ENCODE peak calls at places on chromosomes 7 and 10, in eight cellular contexts. A, N, D, E, M, B, W and C are unnamed samples.

GRCh38 chr10:114905450-114905849 is 32.5 kb upstream of the TRUB1 start:
- DNase-seq in A (peak), N (peak), D (no peak), E (no peak), M (peak), B (peak), W (peak), C (no peak)

GRCh38 chr10:10860455-10860976 is 157.2 kb upstream of the CELF2 start:
- DNase-seq in A (no peak), N (no peak), D (no peak), E (no peak), M (no peak), B (no peak), W (no peak), C (no peak)

GRCh38 chr7:119482209-119482608 is 790.8 kb upstream of the KCND2 start:
- DNase-seq in A (no peak), N (peak), D (no peak), E (peak), M (peak), B (peak), W (peak), C (no peak)

GRCh38 chr7:159028456-159029401 is 115.9 kb downstream of the VIPR2 start:
- DNase-seq in A (no peak), N (no peak), D (no peak), E (no peak), M (no peak), B (no peak), W (no peak), C (no peak)

GRCh38 chr7:73768661-73769480 is 1.2 kb downstream of the CLDN3 start:
- DNase-seq in A (peak), N (no peak), D (no peak), E (no peak), M (no peak), B (no peak), W (no peak), C (no peak)

GRCh38 chr7:129270077-129270476 is 45.2 kb downstream of the AHCYL2 start:
- DNase-seq in A (no peak), N (no peak), D (no peak), E (no peak), M (no peak), B (no peak), W (no peak), C (no peak)

GRCh38 chr7:137423321-137423720 is 79.8 kb upstream of the PTN start:
- DNase-seq in A (peak), N (no peak), D (no peak), E (no peak), M (no peak), B (peak), W (peak), C (peak)

GRCh38 chr10:5557799-5558771 is 33.3 kb downstream of the CALML3 start:
- DNase-seq in A (peak), N (no peak), D (no peak), E (no peak), M (no peak), B (no peak), W (no peak), C (no peak)

GRCh38 chr10:1525354-1526162 is 211.8 kb downstream of the ADARB2 start:
- DNase-seq in A (no peak), N (no peak), D (no peak), E (no peak), M (no peak), B (no peak), W (no peak), C (no peak)

GRCh38 chr7:144519900-144520299 is 116.4 kb upstream of the NOBOX start:
- DNase-seq in A (no peak), N (no peak), D (no peak), E (no peak), M (no peak), B (no peak), W (no peak), C (no peak)

GRCh38 chr7:69823151-69823744 is 225.0 kb downstream of the AUTS2 start:
- DNase-seq in A (no peak), N (no peak), D (no peak), E (no peak), M (no peak), B (no peak), W (no peak), C (no peak)

GRCh38 chr10:78910886-78911285 is 157.9 kb upstream of the ZMIZ1 start:
- DNase-seq in A (no peak), N (no peak), D (no peak), E (no peak), M (no peak), B (no peak), W (no peak), C (no peak)

GRCh38 chr10:9097206-9097990 is 1042.9 kb downstream of the GATA3 start:
- DNase-seq in A (no peak), N (no peak), D (no peak), E (no peak), M (peak), B (peak), W (no peak), C (no peak)

GRCh38 chr10:125116652-125117310 is 43.6 kb downstream of the CTBP2 start:
- DNase-seq in A (no peak), N (no peak), D (no peak), E (peak), M (no peak), B (no peak), W (no peak), C (no peak)

GRCh38 chr10:125661418-125661941 is 21.5 kb downstream of the TEX36 start:
- DNase-seq in A (no peak), N (no peak), D (no peak), E (no peak), M (no peak), B (no peak), W (no peak), C (no peak)

GRCh38 chr10:43354879-43355380 is 16.5 kb upstream of the FXYD4 start:
- DNase-seq in A (no peak), N (no peak), D (no peak), E (no peak), M (no peak), B (no peak), W (no peak), C (no peak)

GRCh38 chr7:154287370-154287769 is 235.2 kb downstream of the DPP6 start:
- DNase-seq in A (no peak), N (no peak), D (no peak), E (no peak), M (no peak), B (no peak), W (no peak), C (no peak)

GRCh38 chr7:100162874-100163533 is 4.5 kb upstream of the TRAPPC14 start:
- DNase-seq in A (no peak), N (no peak), D (no peak), E (no peak), M (peak), B (no peak), W (no peak), C (no peak)

GRCh38 chr7:105769951-105770628 is 106.3 kb downstream of the ATXN7L1 start:
- DNase-seq in A (no peak), N (no peak), D (no peak), E (no peak), M (no peak), B (no peak), W (peak), C (no peak)

GRCh38 chr7:96579101-96579500 is 130.5 kb downstream of the SEM1 start:
- DNase-seq in A (no peak), N (no peak), D (no peak), E (no peak), M (no peak), B (no peak), W (no peak), C (no peak)

GRCh38 chr10:21114683-21115082 is 217.6 kb upstream of the NEBL start:
- DNase-seq in A (no peak), N (no peak), D (no peak), E (no peak), M (no peak), B (no peak), W (no peak), C (no peak)

GRCh38 chr10:70540089-70540788 is 61.7 kb downstream of the PALD1 start:
- DNase-seq in A (peak), N (peak), D (no peak), E (peak), M (no peak), B (peak), W (no peak), C (no peak)

GRCh38 chr10:86301971-86302370 is 64.6 kb downstream of the GRID1 start:
- DNase-seq in A (no peak), N (no peak), D (no peak), E (no peak), M (no peak), B (no peak), W (no peak), C (no peak)

GRCh38 chr10:69769395-69769989 is 32.2 kb upstream of the COL13A1 start:
- DNase-seq in A (peak), N (peak), D (no peak), E (peak), M (peak), B (peak), W (peak), C (peak)

GRCh38 chr7:94391716-94392390 is 2.8 kb upstream of the COL1A2 start:
- DNase-seq in A (no peak), N (peak), D (no peak), E (peak), M (no peak), B (peak), W (peak), C (peak)

GRCh38 chr7:41134242-41134872 is 568.5 kb downstream of the INHBA start:
- DNase-seq in A (peak), N (peak), D (no peak), E (no peak), M (peak), B (peak), W (peak), C (no peak)

GRCh38 chr10:68562666-68563522 is 2.8 kb downstream of the TET1 start:
- DNase-seq in A (peak), N (peak), D (no peak), E (no peak), M (no peak), B (peak), W (peak), C (no peak)

GRCh38 chr7:27182861-27183681 is 2.0 kb downstream of the HOXA11 start:
- DNase-seq in A (peak), N (no peak), D (peak), E (no peak), M (no peak), B (no peak), W (no peak), C (no peak)

GRCh38 chr10:103278862-103279298 is 1.9 kb downstream of the INA start:
- DNase-seq in A (peak), N (peak), D (no peak), E (peak), M (no peak), B (peak), W (peak), C (no peak)

GRCh38 chr7:150450491-150450992 is at the start of gene GIMAP8:
- DNase-seq in A (no peak), N (no peak), D (peak), E (peak), M (no peak), B (no peak), W (no peak), C (no peak)

GRCh38 chr10:6878067-6878412 is 298.0 kb upstream of the PRKCQ start:
- DNase-seq in A (no peak), N (peak), D (no peak), E (no peak), M (peak), B (peak), W (peak), C (no peak)

GRCh38 chr7:75688200-75689136 is 50.3 kb downstream of the HIP1 start:
- DNase-seq in A (no peak), N (no peak), D (no peak), E (peak), M (no peak), B (no peak), W (no peak), C (no peak)

GRCh38 chr10:48509974-48510692 is 94.7 kb downstream of the ARHGAP22 start:
- DNase-seq in A (no peak), N (peak), D (no peak), E (no peak), M (no peak), B (no peak), W (no peak), C (no peak)

GRCh38 chr10:7373039-7373438 is 37.8 kb downstream of the SFMBT2 start:
- DNase-seq in A (no peak), N (no peak), D (no peak), E (no peak), M (no peak), B (no peak), W (no peak), C (no peak)

GRCh38 chr7:84633-85020 is 107.7 kb upstream of the FAM20C start:
- DNase-seq in A (peak), N (no peak), D (no peak), E (peak), M (no peak), B (no peak), W (no peak), C (no peak)

GRCh38 chr7:149780056-149780455 is 6.7 kb upstream of the ZNF467 start:
- DNase-seq in A (no peak), N (no peak), D (no peak), E (no peak), M (no peak), B (no peak), W (no peak), C (no peak)

GRCh38 chr10:119675483-119676170 is 24.4 kb downstream of the BAG3 start:
- DNase-seq in A (no peak), N (no peak), D (peak), E (no peak), M (no peak), B (no peak), W (no peak), C (no peak)

GRCh38 chr10:125166658-125167057 is 6.3 kb upstream of the CTBP2 start:
- DNase-seq in A (no peak), N (no peak), D (no peak), E (no peak), M (no peak), B (no peak), W (no peak), C (no peak)

GRCh38 chr7:83957333-83957732 is 237.3 kb downstream of the SEMA3A start:
- DNase-seq in A (no peak), N (peak), D (no peak), E (no peak), M (no peak), B (no peak), W (peak), C (no peak)

GRCh38 chr10:88207121-88207546 is 343.7 kb downstream of the PTEN start:
- DNase-seq in A (no peak), N (no peak), D (no peak), E (no peak), M (no peak), B (no peak), W (no peak), C (no peak)

DNA sequence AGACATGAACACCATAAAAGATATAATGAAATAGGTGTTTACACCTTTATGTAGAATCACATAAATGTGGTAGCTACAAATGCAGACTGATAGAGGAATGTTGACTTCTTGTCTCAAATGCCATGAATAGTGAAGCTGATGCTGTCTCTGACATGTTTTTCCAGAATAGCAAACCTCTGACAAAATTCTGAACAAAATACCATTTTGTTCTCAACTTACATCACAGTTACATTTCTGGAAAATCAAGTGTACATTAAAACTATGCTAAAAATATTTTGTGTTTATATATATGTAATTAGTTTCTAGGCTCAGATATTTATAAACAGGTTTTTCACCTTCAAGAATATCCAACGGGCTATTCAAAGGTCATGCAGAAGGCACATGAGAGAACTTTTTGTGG is 16.8 kb upstream of the PTPN12 start:
- DNase-seq in A (no peak), N (no peak), D (no peak), E (no peak), M (no peak), B (no peak), W (no peak), C (no peak)
- H3K4me3 ChIP-seq in A (no peak), N (no peak), D (no peak), E (no peak), M (no peak), B (no peak), W (no peak), C (no peak)

GRCh38 chr7:141754939-141755338 is 9.0 kb upstream of the TAS2R3 start:
- DNase-seq in A (no peak), N (peak), D (no peak), E (no peak), M (peak), B (peak), W (no peak), C (no peak)
- TF ChIP-seq CTCF in A (peak), N (peak), D (no peak), E (peak), M (peak), B (peak), W (peak), C (peak)

GRCh38 chr10:130202984-130203617 is 66.9 kb downstream of the GLRX3 start:
- DNase-seq in A (peak), N (no peak), D (no peak), E (no peak), M (no peak), B (no peak), W (no peak), C (no peak)
- H3K4me3 ChIP-seq in A (no peak), N (no peak), D (no peak), E (no peak), M (no peak), B (no peak), W (no peak), C (no peak)

DNA sequence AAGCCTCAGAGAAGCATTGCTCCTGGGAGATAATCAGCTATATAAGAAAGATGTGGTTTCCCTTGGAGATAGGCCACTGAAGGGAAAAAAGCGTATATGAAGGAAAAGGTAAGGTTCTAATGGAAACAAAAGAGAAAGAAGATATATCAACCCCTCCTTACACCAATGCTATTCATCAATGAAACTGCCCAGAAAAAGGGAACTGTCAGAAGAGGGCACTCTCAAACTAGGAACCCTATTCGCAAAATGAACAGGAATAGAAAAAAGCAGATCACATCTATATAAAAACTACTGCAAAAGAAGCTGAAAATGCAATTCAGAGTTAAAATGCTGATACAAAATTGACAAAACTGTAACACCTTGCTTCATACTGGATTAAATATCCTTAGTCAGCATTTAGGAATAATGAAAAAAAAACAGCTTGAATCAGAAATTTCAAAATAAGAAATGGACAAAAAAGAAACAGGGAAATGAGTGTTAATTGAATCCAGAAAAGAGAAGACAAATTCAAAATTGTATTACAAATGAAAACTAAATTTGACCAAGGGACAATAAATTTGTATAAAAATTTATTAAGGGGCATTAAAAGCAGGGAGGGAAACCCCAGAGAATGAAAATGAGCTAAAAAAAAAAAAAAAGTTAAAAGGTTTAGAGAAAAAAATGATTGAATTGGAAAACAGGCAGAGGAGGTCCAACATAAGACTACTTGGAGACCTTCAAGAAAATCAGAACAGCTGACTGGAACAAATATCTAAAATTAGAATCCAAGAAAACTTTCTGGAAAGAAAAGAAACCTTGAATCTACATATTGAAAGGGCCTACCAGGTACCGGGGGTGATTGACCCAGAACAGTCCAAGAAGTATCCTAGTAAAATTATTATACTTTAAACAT is 17.9 kb downstream of the NHLRC2 start:
- DNase-seq in A (no peak), N (peak), D (no peak), E (no peak), M (no peak), B (no peak), W (no peak), C (no peak)
- TF ChIP-seq CTCF in A (no peak), N (no peak), D (no peak), E (no peak), M (no peak), B (no peak), W (no peak), C (no peak)

DNA sequence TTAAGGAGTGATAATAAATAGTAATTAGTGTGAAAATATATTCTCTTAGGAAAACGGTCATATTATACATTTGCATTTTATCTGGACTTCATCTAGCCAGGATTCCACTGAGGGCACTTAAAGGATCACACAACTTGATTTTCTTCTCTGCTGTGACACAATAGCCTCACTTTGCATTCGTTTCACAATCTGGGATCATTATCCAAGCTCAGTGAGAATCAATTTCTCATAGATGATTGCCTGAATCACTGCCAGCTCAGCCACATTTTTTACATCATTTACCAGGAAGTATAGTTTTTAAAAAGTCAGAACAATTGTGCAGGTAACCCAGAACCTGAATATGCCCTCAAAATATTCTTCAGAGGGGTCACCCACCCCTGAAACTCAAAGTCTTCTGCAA is 68.9 kb downstream of the PTPRZ1 start:
- DNase-seq in A (no peak), N (no peak), D (no peak), E (no peak), M (no peak), B (no peak), W (no peak), C (no peak)
- H3K4me3 ChIP-seq in A (no peak), N (no peak), D (no peak), E (no peak), M (no peak), B (no peak), W (no peak), C (no peak)

DNA sequence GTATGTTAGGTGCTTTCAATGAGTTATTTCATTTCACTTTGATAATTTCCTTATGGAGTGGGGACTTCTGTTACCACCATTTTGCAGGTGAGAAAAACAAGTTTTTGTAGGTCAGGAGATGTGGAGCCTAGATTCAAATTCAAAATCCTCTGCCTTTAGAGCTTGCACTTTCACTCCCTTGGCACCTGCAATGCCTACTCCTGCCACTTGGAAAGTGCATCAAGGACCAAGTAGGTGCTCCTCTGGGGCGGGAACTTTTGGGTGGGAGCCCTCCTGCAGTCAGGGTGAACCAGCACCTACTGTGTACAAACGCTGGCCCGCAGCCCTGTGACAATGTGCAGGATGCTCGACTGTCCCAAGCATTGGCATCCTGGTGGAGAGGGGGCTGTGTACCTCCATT is 199.0 kb downstream of the EMX2 start:
- DNase-seq in A (no peak), N (no peak), D (no peak), E (no peak), M (no peak), B (no peak), W (no peak), C (no peak)
- TF ChIP-seq CTCF in A (no peak), N (no peak), D (no peak), E (no peak), M (peak), B (no peak), W (peak), C (no peak)

GRCh38 chr7:28685660-28686417 is 272.3 kb downstream of the TRIL start:
- DNase-seq in A (peak), N (peak), D (peak), E (peak), M (peak), B (peak), W (peak), C (peak)
- H3K4me3 ChIP-seq in A (peak), N (peak), D (peak), E (no peak), M (peak), B (peak), W (peak), C (peak)

GRCh38 chr7:19442016-19442785 is 266.6 kb downstream of the POLR1F start:
- DNase-seq in A (peak), N (peak), D (no peak), E (no peak), M (peak), B (peak), W (peak), C (peak)
- TF ChIP-seq CTCF in A (peak), N (peak), D (no peak), E (no peak), M (peak), B (peak), W (peak), C (peak)